ENCODE peak calls at places on chromosomes 12 and 14, in six cellular contexts. One of them, this sample, is unnamed.

GRCh38 chr14:83556065-83556464 is 1973.9 kb upstream of the FLRT2 start:
- DNase-seq in activated CD4-positive, alpha-beta T cell treated with anti-CD3 and anti-CD28 coated beads, Interleukin-2, amount 10 ng/mL, durations not matched to agents 7 days and 5 days: no peak
- DNase-seq in iPS-NIHi11: no peak
- DNase-seq in dermis blood vessel endothelial cell: no peak
- DNase-seq in occipital lobe: no peak
- DNase-seq in cardiac fibroblast: no peak
- DNase-seq in this sample: no peak

GRCh38 chr14:49865431-49865859 is 12.9 kb upstream of the NEMF start:
- DNase-seq in occipital lobe: peak; percentile 7
- DNase-seq in dermis blood vessel endothelial cell: peak; percentile 84
- DNase-seq in iPS-NIHi11: peak; percentile 22
- DNase-seq in activated CD4-positive, alpha-beta T cell treated with anti-CD3 and anti-CD28 coated beads, Interleukin-2, amount 10 ng/mL, durations not matched to agents 7 days and 5 days: peak; percentile 85
- DNase-seq in cardiac fibroblast: peak; percentile 77
- DNase-seq in this sample: no peak

GRCh38 chr14:28754209-28754985 is 12.2 kb upstream of the FOXG1 start:
- DNase-seq in cardiac fibroblast: peak; percentile 65
- DNase-seq in dermis blood vessel endothelial cell: peak; percentile 70
- DNase-seq in occipital lobe: no peak
- DNase-seq in activated CD4-positive, alpha-beta T cell treated with anti-CD3 and anti-CD28 coated beads, Interleukin-2, amount 10 ng/mL, durations not matched to agents 7 days and 5 days: no peak
- DNase-seq in iPS-NIHi11: peak; percentile 48
- DNase-seq in this sample: no peak

GRCh38 chr14:104582005-104582404 is 2.4 kb downstream of the C14orf180 start:
- DNase-seq in activated CD4-positive, alpha-beta T cell treated with anti-CD3 and anti-CD28 coated beads, Interleukin-2, amount 10 ng/mL, durations not matched to agents 7 days and 5 days: no peak
- DNase-seq in occipital lobe: no peak
- DNase-seq in iPS-NIHi11: no peak
- DNase-seq in cardiac fibroblast: peak; percentile 8
- DNase-seq in dermis blood vessel endothelial cell: no peak
- DNase-seq in this sample: no peak

GRCh38 chr14:90454041-90455000 is 57.5 kb downstream of the CALM1 start:
- DNase-seq in iPS-NIHi11: peak; percentile 100
- DNase-seq in cardiac fibroblast: peak; percentile 75
- DNase-seq in occipital lobe: peak; percentile 97
- DNase-seq in dermis blood vessel endothelial cell: peak; percentile 98
- DNase-seq in activated CD4-positive, alpha-beta T cell treated with anti-CD3 and anti-CD28 coated beads, Interleukin-2, amount 10 ng/mL, durations not matched to agents 7 days and 5 days: no peak
- DNase-seq in this sample: no peak

GRCh38 chr14:84162658-84163057 is 1367.3 kb upstream of the FLRT2 start:
- DNase-seq in cardiac fibroblast: no peak
- DNase-seq in activated CD4-positive, alpha-beta T cell treated with anti-CD3 and anti-CD28 coated beads, Interleukin-2, amount 10 ng/mL, durations not matched to agents 7 days and 5 days: no peak
- DNase-seq in dermis blood vessel endothelial cell: no peak
- DNase-seq in iPS-NIHi11: no peak
- DNase-seq in occipital lobe: no peak
- DNase-seq in this sample: no peak

GRCh38 chr12:101891462-101891971 is 14.1 kb downstream of the DRAM1 start:
- DNase-seq in cardiac fibroblast: peak; percentile 69
- DNase-seq in dermis blood vessel endothelial cell: peak; percentile 76
- DNase-seq in iPS-NIHi11: no peak
- DNase-seq in activated CD4-positive, alpha-beta T cell treated with anti-CD3 and anti-CD28 coated beads, Interleukin-2, amount 10 ng/mL, durations not matched to agents 7 days and 5 days: no peak
- DNase-seq in occipital lobe: no peak
- DNase-seq in this sample: no peak

GRCh38 chr12:27924350-27925140 is 48.0 kb downstream of the PTHLH start:
- DNase-seq in occipital lobe: no peak
- DNase-seq in cardiac fibroblast: no peak
- DNase-seq in dermis blood vessel endothelial cell: no peak
- DNase-seq in iPS-NIHi11: no peak
- DNase-seq in activated CD4-positive, alpha-beta T cell treated with anti-CD3 and anti-CD28 coated beads, Interleukin-2, amount 10 ng/mL, durations not matched to agents 7 days and 5 days: no peak
- DNase-seq in this sample: no peak

GRCh38 chr12:17110316-17110715 is 504.4 kb upstream of the LMO3 start:
- DNase-seq in dermis blood vessel endothelial cell: no peak
- DNase-seq in iPS-NIHi11: no peak
- DNase-seq in activated CD4-positive, alpha-beta T cell treated with anti-CD3 and anti-CD28 coated beads, Interleukin-2, amount 10 ng/mL, durations not matched to agents 7 days and 5 days: no peak
- DNase-seq in occipital lobe: no peak
- DNase-seq in cardiac fibroblast: no peak
- DNase-seq in this sample: no peak

GRCh38 chr14:55448146-55448614 is 7.8 kb upstream of the TBPL2 start:
- DNase-seq in cardiac fibroblast: peak; percentile 93
- DNase-seq in iPS-NIHi11: no peak
- DNase-seq in occipital lobe: no peak
- DNase-seq in activated CD4-positive, alpha-beta T cell treated with anti-CD3 and anti-CD28 coated beads, Interleukin-2, amount 10 ng/mL, durations not matched to agents 7 days and 5 days: no peak
- DNase-seq in dermis blood vessel endothelial cell: peak; percentile 99
- DNase-seq in this sample: no peak

GRCh38 chr12:128408669-128409068 is 141.7 kb downstream of the TMEM132C start:
- DNase-seq in activated CD4-positive, alpha-beta T cell treated with anti-CD3 and anti-CD28 coated beads, Interleukin-2, amount 10 ng/mL, durations not matched to agents 7 days and 5 days: no peak
- DNase-seq in iPS-NIHi11: no peak
- DNase-seq in dermis blood vessel endothelial cell: no peak
- DNase-seq in cardiac fibroblast: no peak
- DNase-seq in occipital lobe: no peak
- DNase-seq in this sample: no peak

GRCh38 chr12:106223485-106224391 is 24.1 kb downstream of the CKAP4 start:
- DNase-seq in activated CD4-positive, alpha-beta T cell treated with anti-CD3 and anti-CD28 coated beads, Interleukin-2, amount 10 ng/mL, durations not matched to agents 7 days and 5 days: peak; percentile 74
- DNase-seq in occipital lobe: peak; percentile 23
- DNase-seq in dermis blood vessel endothelial cell: peak; percentile 81
- DNase-seq in iPS-NIHi11: peak; percentile 89
- DNase-seq in cardiac fibroblast: peak; percentile 76
- DNase-seq in this sample: peak; percentile 13

GRCh38 chr12:109736552-109737108 is 23.0 kb downstream of the FAM222A start:
- DNase-seq in dermis blood vessel endothelial cell: peak; percentile 69
- DNase-seq in cardiac fibroblast: peak; percentile 68
- DNase-seq in activated CD4-positive, alpha-beta T cell treated with anti-CD3 and anti-CD28 coated beads, Interleukin-2, amount 10 ng/mL, durations not matched to agents 7 days and 5 days: peak; percentile 33
- DNase-seq in occipital lobe: no peak
- DNase-seq in iPS-NIHi11: peak; percentile 92
- DNase-seq in this sample: no peak

GRCh38 chr12:108340037-108340436 is 926 bp upstream of the CMKLR1 start:
- DNase-seq in cardiac fibroblast: no peak
- DNase-seq in activated CD4-positive, alpha-beta T cell treated with anti-CD3 and anti-CD28 coated beads, Interleukin-2, amount 10 ng/mL, durations not matched to agents 7 days and 5 days: no peak
- DNase-seq in iPS-NIHi11: no peak
- DNase-seq in dermis blood vessel endothelial cell: no peak
- DNase-seq in occipital lobe: no peak
- DNase-seq in this sample: no peak

This sample was measured in NCI-H2081 treated with DMSO at 0.1 percent for 48 hours.